ENCODE peak calls at places on chromosomes 16 and 17, in four cellular contexts. One of them, this sample, is unnamed.

GRCh38 chr16:84026601-84027000 is 16.0 kb downstream of the SLC38A8 start:
- DNase-seq in CD8-positive, alpha-beta T cell: no peak
- DNase-seq in PC-3: no peak
- DNase-seq in cardiac muscle cell: no peak
- DNase-seq in this sample: no peak

GRCh38 chr17:80270836-80271235 is 10.2 kb downstream of the RNF213 start:
- DNase-seq in PC-3: peak
- DNase-seq in cardiac muscle cell: peak
- DNase-seq in CD8-positive, alpha-beta T cell: no peak
- DNase-seq in this sample: no peak

GRCh38 chr16:52562770-52563169 is 15.8 kb upstream of the TOX3 start:
- DNase-seq in PC-3: no peak
- DNase-seq in CD8-positive, alpha-beta T cell: no peak
- DNase-seq in cardiac muscle cell: no peak
- DNase-seq in this sample: no peak

GRCh38 chr16:48201515-48202201 is 42.4 kb upstream of the LONP2 start:
- DNase-seq in cardiac muscle cell: no peak
- DNase-seq in PC-3: no peak
- DNase-seq in CD8-positive, alpha-beta T cell: no peak
- DNase-seq in this sample: peak

GRCh38 chr17:61396586-61397085 is 3.0 kb upstream of the TBX2 start:
- DNase-seq in CD8-positive, alpha-beta T cell: no peak
- DNase-seq in cardiac muscle cell: no peak
- DNase-seq in PC-3: no peak
- DNase-seq in this sample: no peak

GRCh38 chr17:75267403-75268232 is 3.4 kb downstream of the MIF4GD start:
- DNase-seq in PC-3: peak
- DNase-seq in cardiac muscle cell: no peak
- DNase-seq in CD8-positive, alpha-beta T cell: no peak
- DNase-seq in this sample: peak

GRCh38 chr16:85428168-85428898 is 184.8 kb upstream of the GSE1 start:
- DNase-seq in cardiac muscle cell: peak
- DNase-seq in CD8-positive, alpha-beta T cell: peak
- DNase-seq in PC-3: peak
- DNase-seq in this sample: no peak

GRCh38 chr16:67530013-67530939 is 1.6 kb downstream of the RIPOR1 start:
- DNase-seq in cardiac muscle cell: peak
- DNase-seq in PC-3: peak
- DNase-seq in CD8-positive, alpha-beta T cell: no peak
- DNase-seq in this sample: no peak

GRCh38 chr17:78459696-78460095 is 81.2 kb downstream of the PGS1 start:
- DNase-seq in PC-3: no peak
- DNase-seq in CD8-positive, alpha-beta T cell: no peak
- DNase-seq in cardiac muscle cell: no peak
- DNase-seq in this sample: no peak
- H3K27ac ChIP-seq in PC-3: no peak
- H3K27ac ChIP-seq in CD8-positive, alpha-beta T cell: no peak
- H3K27ac ChIP-seq in cardiac muscle cell: no peak
- H3K27ac ChIP-seq in this sample: no peak

DNA sequence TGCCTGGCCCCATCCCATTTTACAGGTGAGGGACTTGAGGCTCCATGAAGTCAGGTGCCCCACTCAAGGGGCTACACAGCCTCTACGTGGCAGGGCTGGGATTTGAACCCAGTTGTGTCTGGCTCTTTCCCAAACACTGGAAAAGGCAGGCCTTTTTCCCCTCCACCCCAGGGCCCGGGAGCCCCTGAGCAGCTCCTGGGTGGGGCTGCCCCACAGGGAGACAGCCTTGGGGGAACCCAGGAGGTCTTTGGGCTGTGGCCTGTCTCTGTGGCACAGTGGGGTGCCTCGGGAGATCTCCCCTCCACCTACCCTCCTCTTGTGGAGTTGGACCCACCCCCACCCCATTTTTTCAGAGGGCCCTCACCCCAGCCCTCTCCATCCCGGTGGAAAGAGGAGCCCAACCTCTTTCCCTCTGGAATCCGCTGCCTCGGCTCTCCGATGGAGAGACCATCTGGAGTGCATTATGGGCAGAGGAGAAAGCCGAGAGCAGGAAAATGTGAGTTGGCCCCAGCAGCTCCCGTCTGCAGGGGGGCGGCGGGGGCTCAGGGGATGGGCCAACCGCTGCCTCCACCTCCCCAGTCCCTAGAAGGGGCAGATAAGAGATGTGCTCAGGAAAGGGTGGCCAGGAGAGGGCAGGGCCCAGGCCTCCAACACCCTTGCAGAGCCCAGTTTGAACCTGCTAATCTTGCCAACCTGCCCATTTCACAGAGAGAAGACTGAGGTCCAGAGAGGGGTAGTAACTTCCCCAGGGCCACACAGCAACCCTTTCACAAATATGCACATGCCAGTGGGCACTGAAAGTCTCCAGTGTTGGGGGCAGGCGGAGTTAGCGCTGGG is 15.4 kb upstream of the TMEM92 start:
- DNase-seq in CD8-positive, alpha-beta T cell: peak
- DNase-seq in cardiac muscle cell: peak
- DNase-seq in PC-3: no peak
- DNase-seq in this sample: no peak
- H3K27ac ChIP-seq in CD8-positive, alpha-beta T cell: no peak
- H3K27ac ChIP-seq in cardiac muscle cell: no peak
- H3K27ac ChIP-seq in PC-3: no peak
- H3K27ac ChIP-seq in this sample: no peak

GRCh38 chr17:57938061-57938502 is 17.1 kb downstream of the CUEDC1 start:
- DNase-seq in cardiac muscle cell: no peak
- DNase-seq in CD8-positive, alpha-beta T cell: no peak
- DNase-seq in PC-3: no peak
- DNase-seq in this sample: no peak
- H3K27ac ChIP-seq in cardiac muscle cell: no peak
- H3K27ac ChIP-seq in CD8-positive, alpha-beta T cell: no peak
- H3K27ac ChIP-seq in PC-3: peak
- H3K27ac ChIP-seq in this sample: no peak

DNA sequence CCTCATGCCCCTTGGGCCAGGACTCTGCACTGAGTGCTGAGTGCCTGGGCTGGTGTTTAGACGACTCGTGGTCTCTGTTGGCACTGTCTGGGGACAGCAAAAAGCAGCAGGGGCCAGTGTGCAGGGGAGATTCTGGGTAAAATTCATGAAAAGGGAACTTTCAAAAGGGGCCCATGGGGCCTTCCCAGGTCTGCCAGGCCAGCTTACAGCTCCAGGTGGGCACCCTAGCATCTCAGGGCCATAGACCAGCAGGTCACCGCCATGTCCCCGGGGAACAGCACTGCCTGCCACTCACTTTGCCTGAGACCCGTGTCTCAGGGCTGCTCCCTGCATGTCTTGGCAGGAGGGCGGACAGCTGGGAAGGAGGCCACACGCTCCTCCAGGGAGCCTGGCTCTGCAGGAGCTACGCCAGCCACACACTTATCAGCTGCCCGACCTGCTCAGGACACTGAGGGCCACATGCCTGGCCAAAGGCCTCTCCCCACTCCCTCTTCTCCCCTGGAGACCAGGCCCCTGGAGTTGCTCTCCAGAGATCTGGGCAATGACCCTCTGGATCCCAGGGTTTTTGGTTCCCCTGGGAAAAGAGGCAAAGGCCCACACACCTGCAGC is 8.8 kb upstream of the FASN start:
- DNase-seq in PC-3: no peak
- DNase-seq in cardiac muscle cell: no peak
- DNase-seq in CD8-positive, alpha-beta T cell: no peak
- DNase-seq in this sample: no peak
- H3K27ac ChIP-seq in PC-3: peak
- H3K27ac ChIP-seq in cardiac muscle cell: peak
- H3K27ac ChIP-seq in CD8-positive, alpha-beta T cell: peak
- H3K27ac ChIP-seq in this sample: peak